ENCODE peak calls at places on chromosomes 5 and 9, in five cellular contexts. F is GM06990, A is T-helper 2 cell, M is LHCN-M2, Y is Ammon's horn. Q is an unnamed sample.

GRCh38 chr9:33081128-33081851 is 4.8 kb upstream of the SMU1 start:
- DNase-seq in F (peak; percentile 30), A (peak; percentile 95), M (peak; percentile 91), Y (peak; percentile 91), Q (peak; percentile 72)

GRCh38 chr9:13719410-13719809 is 439.9 kb upstream of the MPDZ start:
- DNase-seq in F (no peak), A (no peak), M (peak; percentile 59), Y (no peak), Q (no peak)

GRCh38 chr5:82019342-82020138 is 47.7 kb downstream of the ATG10 start:
- DNase-seq in F (no peak), A (no peak), M (no peak), Y (peak; percentile 50), Q (no peak)

GRCh38 chr9:82168585-82168984 is 180.0 kb downstream of the SPATA31D1 start:
- DNase-seq in F (no peak), A (no peak), M (no peak), Y (no peak), Q (no peak)

GRCh38 chr9:68705636-68706578 is 867 bp downstream of the PIP5K1B start:
- DNase-seq in F (peak; percentile 69), A (peak; percentile 55), M (no peak), Y (peak; percentile 28), Q (peak; percentile 18)

GRCh38 chr9:7938092-7938491 is 138.5 kb upstream of the DMAC1 start:
- DNase-seq in F (no peak), A (no peak), M (no peak), Y (no peak), Q (no peak)

GRCh38 chr5:76298852-76299251 is 104.2 kb upstream of the IQGAP2 start:
- DNase-seq in F (no peak), A (no peak), M (no peak), Y (no peak), Q (no peak)

GRCh38 chr9:124350485-124351263 is 64.6 kb downstream of the PSMB7 start:
- DNase-seq in F (no peak), A (no peak), M (no peak), Y (no peak), Q (no peak)

GRCh38 chr5:75368391-75368790 is 31.4 kb downstream of the HMGCR start:
- DNase-seq in F (no peak), A (no peak), M (peak; percentile 29), Y (no peak), Q (no peak)